ENCODE peak calls at places on chromosomes 7 and 10, in nine cellular contexts. J is thoracic aorta; P is CD8-positive, alpha-beta T cell; W is HepG2; A is psoas muscle; B is testis; E is body of pancreas; M is colonic mucosa; V is Peyer's patch. U is an unnamed sample. For H3K4me1 and H3K9me3, the result is how much of the 10 kb centered on the place peaks cover.

GRCh38 chr7:30464231-30464660 is 14.3 kb downstream of the NOD1 start:
- DNase-seq in J (no peak), P (no peak), W (no peak), A (no peak), B (no peak), E (no peak), M (no peak), V (no peak), U (no peak)

GRCh38 chr7:107932851-107933250 is 41.9 kb downstream of the DLD start:
- DNase-seq in J (no peak), P (no peak), W (no peak), A (no peak), B (no peak), E (no peak), M (no peak), V (no peak), U (no peak)

GRCh38 chr10:75396861-75397570 is 4.5 kb downstream of the ZNF503 start:
- DNase-seq in J (no peak), P (no peak), W (no peak), A (peak), B (no peak), E (peak), M (peak), V (peak), U (peak)

GRCh38 chr7:30080818-30081217 is 52.6 kb downstream of the PLEKHA8 start:
- DNase-seq in J (no peak), P (no peak), W (no peak), A (no peak), B (no peak), E (no peak), M (no peak), V (no peak), U (no peak)

GRCh38 chr7:17021205-17021604 is 139.4 kb upstream of the AGR3 start:
- DNase-seq in J (no peak), P (no peak), W (peak), A (no peak), B (no peak), E (peak), M (no peak), V (no peak), U (no peak)

GRCh38 chr7:3805151-3805550 is 504.1 kb downstream of the SDK1 start:
- DNase-seq in J (no peak), P (no peak), W (no peak), A (no peak), B (no peak), E (no peak), M (no peak), V (no peak), U (no peak)

GRCh38 chr10:45625879-45626278 is 46.7 kb downstream of the ZFAND4 start:
- DNase-seq in J (no peak), P (no peak), W (no peak), A (no peak), B (peak), E (peak), M (no peak), V (no peak), U (no peak)

GRCh38 chr10:89391882-89392756 is at the start of gene IFIT1:
- DNase-seq in J (peak), P (peak), W (peak), A (no peak), B (peak), E (peak), M (peak), V (no peak), U (no peak)

GRCh38 chr10:83373659-83374058 is 765.6 kb upstream of the GHITM start:
- DNase-seq in J (no peak), P (no peak), W (no peak), A (no peak), B (peak), E (peak), M (no peak), V (no peak), U (no peak)
- TF ChIP-seq CTCF in J (no peak), P (no peak), W (no peak), A (no peak), B (peak), E (no peak), M (no peak), V (no peak), U (no peak)

GRCh38 chr7:157024716-157025115 is 14.3 kb upstream of the MNX1 start:
- DNase-seq in J (no peak), P (no peak), W (no peak), A (no peak), B (no peak), E (no peak), M (no peak), V (no peak), U (no peak)

GRCh38 chr7:157021893-157022680 is 11.6 kb upstream of the MNX1 start:
- DNase-seq in J (no peak), P (no peak), W (no peak), A (no peak), B (no peak), E (no peak), M (no peak), V (peak), U (no peak)

GRCh38 chr7:157023589-157023905 is 13.1 kb upstream of the MNX1 start:
- DNase-seq in J (no peak), P (no peak), W (no peak), A (no peak), B (no peak), E (no peak), M (no peak), V (no peak), U (no peak)

GRCh38 chr7:157021071-157021891 is 10.8 kb upstream of the MNX1 start:
- DNase-seq in J (no peak), P (no peak), W (no peak), A (no peak), B (no peak), E (no peak), M (peak), V (peak), U (peak)

DNA sequence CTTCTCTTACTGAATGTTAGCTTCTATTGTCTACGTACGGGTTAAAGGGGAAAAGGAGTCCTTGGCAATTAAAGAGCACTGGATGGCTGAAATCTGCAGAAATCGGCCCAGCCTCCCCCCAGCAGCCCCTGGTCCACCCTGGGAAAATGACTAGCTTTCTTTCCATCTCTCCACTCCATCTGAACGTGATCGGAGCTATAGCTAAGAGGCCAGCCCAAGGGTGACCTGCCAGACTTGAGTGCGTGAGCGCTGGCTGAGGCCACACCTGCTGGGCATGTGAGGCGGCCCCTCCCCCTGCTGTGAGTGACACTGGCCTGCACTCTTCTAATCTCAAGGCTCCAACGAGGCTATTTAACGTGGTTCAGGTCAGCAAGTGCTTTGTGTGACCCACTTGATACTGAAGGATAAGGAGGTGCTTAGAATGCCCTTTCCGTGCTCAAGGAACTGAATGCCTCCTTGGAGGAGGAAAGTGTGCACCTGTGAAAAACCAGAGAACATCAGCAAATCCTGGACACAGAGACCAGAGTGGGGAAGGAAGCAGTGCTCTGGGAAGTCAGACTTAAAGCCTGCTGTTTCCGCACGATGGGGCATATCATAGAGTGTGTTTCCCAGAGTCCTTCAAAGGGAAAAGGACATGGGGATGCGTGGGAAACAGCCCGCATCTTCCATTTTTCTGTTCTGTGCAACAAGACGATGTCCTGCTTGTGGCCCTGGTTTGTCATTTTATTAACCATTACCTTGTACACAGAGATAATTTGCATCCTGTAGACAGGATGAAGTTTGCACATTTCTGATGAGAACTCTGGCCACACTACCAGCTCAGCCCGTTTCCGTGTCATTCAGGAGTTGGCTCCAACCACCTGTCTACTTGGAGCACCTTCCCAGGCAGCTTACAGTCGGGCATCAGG is 12.5 kb upstream of the MNX1 start:
- DNase-seq in J (no peak), P (no peak), W (no peak), A (no peak), B (no peak), E (peak), M (peak), V (peak), U (no peak)
- H3K4me1 ChIP-seq in J (under half), P (under half), W (under half), A (under half), B (under half), E (under half), M (under half), V (under half), U (under half)

GRCh38 chr7:158125721-158126120 is 461.9 kb downstream of the PTPRN2 start:
- DNase-seq in J (no peak), P (no peak), W (no peak), A (no peak), B (no peak), E (no peak), M (no peak), V (no peak), U (no peak)
- H3K9me3 ChIP-seq in J (under half), P (under half), W (under half), A (under half), B (under half), E (under half), M (under half), V (under half), U (under half)

GRCh38 chr10:119665901-119666708 is 14.9 kb downstream of the BAG3 start:
- DNase-seq in J (no peak), P (no peak), W (peak), A (no peak), B (peak), E (no peak), M (no peak), V (no peak), U (no peak)

GRCh38 chr10:119669331-119669730 is 18.2 kb downstream of the BAG3 start:
- DNase-seq in J (no peak), P (no peak), W (no peak), A (no peak), B (no peak), E (no peak), M (no peak), V (no peak), U (no peak)

GRCh38 chr10:119668461-119668860 is 17.3 kb downstream of the BAG3 start:
- DNase-seq in J (no peak), P (no peak), W (no peak), A (peak), B (no peak), E (no peak), M (no peak), V (no peak), U (no peak)

GRCh38 chr10:119666709-119667004 is 15.5 kb downstream of the BAG3 start:
- DNase-seq in J (no peak), P (no peak), W (no peak), A (no peak), B (no peak), E (no peak), M (no peak), V (no peak), U (no peak)

DNA sequence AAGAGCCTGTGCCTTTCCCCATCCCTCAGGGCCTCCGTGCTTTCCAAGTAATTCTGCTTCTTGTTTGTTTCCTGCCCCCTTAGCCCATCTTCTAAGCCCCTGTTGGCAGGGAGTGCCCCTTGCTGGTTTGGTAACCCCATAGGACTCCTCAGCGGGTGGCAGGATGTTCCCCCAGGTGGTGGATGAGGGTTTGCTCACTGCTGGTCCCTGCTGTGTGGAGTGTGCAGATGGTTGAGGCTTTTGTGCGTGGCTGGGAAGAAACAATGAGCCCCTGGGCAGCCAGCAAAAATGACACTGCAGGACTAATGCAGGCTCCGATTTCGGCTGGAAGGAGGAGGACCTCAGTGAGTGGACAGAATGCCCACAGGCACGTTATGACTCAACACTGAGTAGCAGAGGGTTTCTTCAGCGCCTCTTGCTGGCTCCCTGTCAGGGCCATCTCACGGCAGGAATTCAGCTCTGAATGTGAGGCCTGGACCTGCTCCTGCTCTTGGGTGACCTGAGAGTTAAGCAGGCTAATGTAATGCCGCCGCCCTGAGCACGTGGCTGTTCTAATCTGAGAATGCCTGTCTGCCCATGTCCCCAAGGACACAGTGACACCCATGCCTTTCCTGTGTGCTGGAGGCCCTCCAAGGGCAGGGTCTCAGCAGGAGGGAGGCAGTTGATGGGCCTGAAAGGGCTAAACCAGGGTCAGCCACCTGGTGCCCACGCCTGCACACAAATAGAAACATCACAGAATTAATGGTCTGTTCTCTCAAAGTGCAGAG is 16.6 kb downstream of the BAG3 start:
- DNase-seq in J (peak), P (no peak), W (peak), A (peak), B (peak), E (peak), M (no peak), V (no peak), U (no peak)
- TF ChIP-seq CTCF in J (no peak), P (no peak), W (peak), A (peak), B (no peak), E (no peak), M (no peak), V (no peak), U (no peak)

DNA sequence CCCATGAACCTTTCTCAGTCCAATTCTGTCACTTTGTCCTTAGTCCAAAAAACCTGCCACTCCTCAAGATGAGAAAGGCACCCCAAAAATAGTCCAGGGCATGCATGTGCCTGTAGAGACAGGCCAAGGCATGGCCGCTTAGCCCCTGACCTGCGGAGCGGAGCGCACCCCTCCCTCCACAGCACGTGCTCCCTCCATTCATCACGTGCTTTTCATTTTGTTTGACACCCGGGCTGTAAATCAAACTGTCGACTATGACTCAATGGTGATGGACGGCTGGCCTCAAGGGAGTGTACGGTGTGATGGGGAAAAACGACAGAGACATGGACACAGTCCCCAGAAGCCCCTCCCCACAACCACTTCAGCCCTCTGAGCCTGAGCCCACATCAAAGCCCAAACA is 90.6 kb downstream of the ZRANB1 start:
- DNase-seq in J (no peak), P (no peak), W (no peak), A (no peak), B (no peak), E (no peak), M (no peak), V (no peak), U (no peak)
- H3K4me1 ChIP-seq in J (under half), P (under half), W (under half), A (half or more), B (under half), E (half or more), M (under half), V (under half), U (under half)

GRCh38 chr10:130194991-130195645 is 58.9 kb downstream of the GLRX3 start:
- DNase-seq in J (no peak), P (no peak), W (no peak), A (no peak), B (no peak), E (no peak), M (no peak), V (no peak), U (no peak)
- H3K9me3 ChIP-seq in J (under half), P (under half), W (under half), A (under half), B (under half), E (under half), M (under half), V (under half), U (under half)

U was measured in mucosa of descending colon.